ENCODE peak calls at places on chromosomes 1 and 21, in ten cellular contexts. C, J, Y, I, A, P, B, S, Q and E are unnamed samples.

GRCh38 chr1:26276432-26276838 is 3.5 kb upstream of the SH3BGRL3 start:
- DNase-seq in C (no peak), J (no peak), Y (no peak), I (no peak), A (no peak), P (no peak), B (no peak), S (no peak), Q (no peak), E (no peak)

GRCh38 chr1:166488327-166488726 is 321.5 kb upstream of the FAM78B start:
- DNase-seq in C (no peak), J (no peak), Y (no peak), I (no peak), A (no peak), P (no peak), B (no peak), S (no peak), Q (no peak), E (no peak)

GRCh38 chr21:46252840-46253239 is 24.3 kb upstream of the LSS start:
- DNase-seq in C (no peak), J (no peak), Y (no peak), I (no peak), A (no peak), P (no peak), B (no peak), S (no peak), Q (no peak), E (no peak)

GRCh38 chr1:47690341-47691244 is 252.7 kb downstream of the FOXD2 start:
- DNase-seq in C (no peak), J (no peak), Y (no peak), I (no peak), A (no peak), P (no peak), B (no peak), S (no peak), Q (no peak), E (no peak)

GRCh38 chr1:79355073-79355472 is 348.5 kb upstream of the ADGRL4 start:
- DNase-seq in C (no peak), J (no peak), Y (no peak), I (no peak), A (no peak), P (no peak), B (no peak), S (no peak), Q (peak; percentile 46), E (no peak)

GRCh38 chr21:36135391-36136094 is 664 bp downstream of the CBR3 start:
- DNase-seq in C (peak; percentile 52), J (peak; percentile 83), Y (peak; percentile 48), I (peak; percentile 86), A (peak; percentile 63), P (peak; percentile 83), B (peak; percentile 68), S (peak; percentile 74), Q (peak; percentile 87), E (peak; percentile 57)

GRCh38 chr1:188669715-188670114 is 1807.9 kb downstream of the BRINP3 start:
- DNase-seq in C (no peak), J (no peak), Y (no peak), I (no peak), A (no peak), P (no peak), B (no peak), S (no peak), Q (no peak), E (no peak)

GRCh38 chr1:64624446-64624766 is 120.5 kb upstream of the RAVER2 start:
- DNase-seq in C (no peak), J (no peak), Y (no peak), I (peak; percentile 15), A (no peak), P (no peak), B (peak; percentile 3), S (no peak), Q (peak; percentile 61), E (peak; percentile 79)

GRCh38 chr1:158818560-158818959 is 12.6 kb upstream of the MNDA start:
- DNase-seq in C (no peak), J (no peak), Y (no peak), I (no peak), A (no peak), P (no peak), B (no peak), S (no peak), Q (no peak), E (no peak)

GRCh38 chr1:22717038-22717758 is 6.6 kb downstream of the EPHB2 start:
- DNase-seq in C (no peak), J (no peak), Y (no peak), I (no peak), A (no peak), P (no peak), B (no peak), S (no peak), Q (no peak), E (no peak)

GRCh38 chr1:95406279-95406678 is 172.3 kb downstream of the RWDD3 start:
- DNase-seq in C (no peak), J (no peak), Y (no peak), I (peak; percentile 37), A (no peak), P (no peak), B (no peak), S (no peak), Q (no peak), E (no peak)

GRCh38 chr1:31753623-31754349 is 10.4 kb downstream of the ADGRB2 start:
- DNase-seq in C (no peak), J (no peak), Y (no peak), I (no peak), A (no peak), P (no peak), B (no peak), S (no peak), Q (peak; percentile 58), E (peak; percentile 99)

GRCh38 chr21:44927587-44928461 is 7.1 kb upstream of the ITGB2 start:
- DNase-seq in C (no peak), J (peak; percentile 84), Y (no peak), I (peak; percentile 80), A (no peak), P (peak; percentile 91), B (peak; percentile 61), S (peak; percentile 95), Q (peak; percentile 67), E (peak; percentile 82)

GRCh38 chr1:206464456-206464964 is 5.8 kb upstream of the IKBKE start:
- DNase-seq in C (no peak), J (no peak), Y (no peak), I (no peak), A (no peak), P (no peak), B (peak; percentile 28), S (no peak), Q (peak; percentile 95), E (peak; percentile 75)

GRCh38 chr1:56557746-56558145 is 21.6 kb downstream of the PLPP3 start:
- DNase-seq in C (no peak), J (no peak), Y (no peak), I (no peak), A (no peak), P (no peak), B (no peak), S (no peak), Q (no peak), E (no peak)

GRCh38 chr1:229845410-229846138 is 219.5 kb downstream of the URB2 start:
- DNase-seq in C (no peak), J (no peak), Y (no peak), I (no peak), A (no peak), P (no peak), B (no peak), S (no peak), Q (no peak), E (no peak)

GRCh38 chr1:206557636-206558473 is 50.5 kb downstream of the RASSF5 start:
- DNase-seq in C (no peak), J (peak; percentile 43), Y (no peak), I (peak; percentile 31), A (no peak), P (peak; percentile 72), B (no peak), S (no peak), Q (no peak), E (no peak)

GRCh38 chr1:148166558-148167492 is 14.7 kb upstream of the NBPF11 start:
- DNase-seq in C (no peak), J (peak; percentile 13), Y (no peak), I (peak; percentile 52), A (peak; percentile 8), P (no peak), B (no peak), S (no peak), Q (no peak), E (no peak)

GRCh38 chr1:117371436-117372151 is 4.3 kb downstream of the MAN1A2 start:
- DNase-seq in C (no peak), J (no peak), Y (no peak), I (peak; percentile 12), A (no peak), P (no peak), B (no peak), S (no peak), Q (peak; percentile 48), E (peak; percentile 63)

GRCh38 chr1:220700591-220701179 is 10.5 kb downstream of the C1orf115 start:
- DNase-seq in C (no peak), J (no peak), Y (no peak), I (no peak), A (peak; percentile 52), P (no peak), B (no peak), S (no peak), Q (no peak), E (no peak)

GRCh38 chr1:2151906-2152305 is 42.7 kb downstream of the FAAP20 start:
- DNase-seq in C (no peak), J (no peak), Y (no peak), I (no peak), A (no peak), P (no peak), B (no peak), S (no peak), Q (no peak), E (no peak)

GRCh38 chr1:23163395-23163794 is 5.3 kb downstream of the LUZP1 start:
- DNase-seq in C (no peak), J (no peak), Y (no peak), I (no peak), A (no peak), P (no peak), B (no peak), S (no peak), Q (peak; percentile 23), E (no peak)

GRCh38 chr21:44657635-44658183 is at the start of gene KRTAP12-3:
- DNase-seq in C (no peak), J (no peak), Y (no peak), I (no peak), A (no peak), P (peak; percentile 70), B (no peak), S (peak; percentile 17), Q (no peak), E (no peak)